ENCODE peak calls at places on chromosomes 5 and 9, in eight cellular contexts. One of them, this sample, is unnamed.

GRCh38 chr9:81590688-81591087 is 98.7 kb downstream of the TLE1 start:
- DNase-seq in hippocampal formation: no peak
- DNase-seq in KBM-7: no peak
- DNase-seq in NCI-H1436: no peak
- DNase-seq in fibroblast of the aortic adventitia: no peak
- DNase-seq in neuronal stem cell: no peak
- DNase-seq in activated T-cell treated with anti-CD3 and anti-CD28 coated beads, Interleukin-2, amount 50 U/mL, for 24 hours: no peak
- DNase-seq in pancreas: no peak
- DNase-seq in this sample: no peak

GRCh38 chr9:121169094-121169601 is 32.5 kb downstream of the RAB14 start:
- DNase-seq in pancreas: no peak
- DNase-seq in activated T-cell treated with anti-CD3 and anti-CD28 coated beads, Interleukin-2, amount 50 U/mL, for 24 hours: no peak
- DNase-seq in hippocampal formation: no peak
- DNase-seq in NCI-H1436: no peak
- DNase-seq in fibroblast of the aortic adventitia: peak
- DNase-seq in neuronal stem cell: no peak
- DNase-seq in KBM-7: no peak
- DNase-seq in this sample: no peak

GRCh38 chr9:16870606-16871357 is at the start of gene BNC2:
- DNase-seq in NCI-H1436: peak
- DNase-seq in pancreas: peak
- DNase-seq in KBM-7: peak
- DNase-seq in fibroblast of the aortic adventitia: peak
- DNase-seq in neuronal stem cell: peak
- DNase-seq in hippocampal formation: peak
- DNase-seq in activated T-cell treated with anti-CD3 and anti-CD28 coated beads, Interleukin-2, amount 50 U/mL, for 24 hours: no peak
- DNase-seq in this sample: no peak

GRCh38 chr5:77627869-77628674 is 10.4 kb downstream of the OTP start:
- DNase-seq in fibroblast of the aortic adventitia: no peak
- DNase-seq in neuronal stem cell: no peak
- DNase-seq in NCI-H1436: no peak
- DNase-seq in hippocampal formation: no peak
- DNase-seq in pancreas: peak
- DNase-seq in activated T-cell treated with anti-CD3 and anti-CD28 coated beads, Interleukin-2, amount 50 U/mL, for 24 hours: peak
- DNase-seq in KBM-7: no peak
- DNase-seq in this sample: no peak

GRCh38 chr5:134510970-134511795 is 14.3 kb upstream of the JADE2 start:
- DNase-seq in fibroblast of the aortic adventitia: peak
- DNase-seq in neuronal stem cell: no peak
- DNase-seq in pancreas: no peak
- DNase-seq in NCI-H1436: no peak
- DNase-seq in hippocampal formation: no peak
- DNase-seq in activated T-cell treated with anti-CD3 and anti-CD28 coated beads, Interleukin-2, amount 50 U/mL, for 24 hours: peak
- DNase-seq in KBM-7: no peak
- DNase-seq in this sample: peak

GRCh38 chr9:128245293-128246151 is 30.3 kb downstream of the GOLGA2 start:
- DNase-seq in pancreas: peak
- DNase-seq in activated T-cell treated with anti-CD3 and anti-CD28 coated beads, Interleukin-2, amount 50 U/mL, for 24 hours: no peak
- DNase-seq in hippocampal formation: no peak
- DNase-seq in fibroblast of the aortic adventitia: peak
- DNase-seq in neuronal stem cell: no peak
- DNase-seq in KBM-7: peak
- DNase-seq in NCI-H1436: no peak
- DNase-seq in this sample: no peak

GRCh38 chr9:19138084-19138483 is 10.8 kb upstream of the PLIN2 start:
- DNase-seq in fibroblast of the aortic adventitia: no peak
- DNase-seq in NCI-H1436: peak
- DNase-seq in KBM-7: no peak
- DNase-seq in hippocampal formation: no peak
- DNase-seq in pancreas: no peak
- DNase-seq in neuronal stem cell: no peak
- DNase-seq in activated T-cell treated with anti-CD3 and anti-CD28 coated beads, Interleukin-2, amount 50 U/mL, for 24 hours: no peak
- DNase-seq in this sample: no peak

GRCh38 chr5:172640822-172641358 is at the start of gene NEURL1B:
- DNase-seq in NCI-H1436: peak
- DNase-seq in hippocampal formation: peak
- DNase-seq in neuronal stem cell: peak
- DNase-seq in activated T-cell treated with anti-CD3 and anti-CD28 coated beads, Interleukin-2, amount 50 U/mL, for 24 hours: no peak
- DNase-seq in fibroblast of the aortic adventitia: no peak
- DNase-seq in KBM-7: peak
- DNase-seq in pancreas: peak
- DNase-seq in this sample: no peak

GRCh38 chr9:36191290-36191645 is 547 bp downstream of the CLTA start:
- DNase-seq in activated T-cell treated with anti-CD3 and anti-CD28 coated beads, Interleukin-2, amount 50 U/mL, for 24 hours: no peak
- DNase-seq in NCI-H1436: no peak
- DNase-seq in KBM-7: peak
- DNase-seq in neuronal stem cell: no peak
- DNase-seq in fibroblast of the aortic adventitia: peak
- DNase-seq in hippocampal formation: no peak
- DNase-seq in pancreas: no peak
- DNase-seq in this sample: no peak

GRCh38 chr9:29332789-29333188 is 1759.5 kb upstream of the C9orf72 start:
- DNase-seq in hippocampal formation: no peak
- DNase-seq in fibroblast of the aortic adventitia: peak
- DNase-seq in KBM-7: no peak
- DNase-seq in neuronal stem cell: no peak
- DNase-seq in pancreas: no peak
- DNase-seq in NCI-H1436: no peak
- DNase-seq in activated T-cell treated with anti-CD3 and anti-CD28 coated beads, Interleukin-2, amount 50 U/mL, for 24 hours: no peak
- DNase-seq in this sample: no peak

GRCh38 chr9:21551401-21551800 is 69.3 kb upstream of the IFNE start:
- DNase-seq in NCI-H1436: no peak
- DNase-seq in KBM-7: no peak
- DNase-seq in hippocampal formation: no peak
- DNase-seq in pancreas: no peak
- DNase-seq in fibroblast of the aortic adventitia: peak
- DNase-seq in neuronal stem cell: no peak
- DNase-seq in activated T-cell treated with anti-CD3 and anti-CD28 coated beads, Interleukin-2, amount 50 U/mL, for 24 hours: no peak
- DNase-seq in this sample: no peak

GRCh38 chr5:178152491-178153444 is 917 bp downstream of the NHP2 start:
- DNase-seq in hippocampal formation: no peak
- DNase-seq in NCI-H1436: no peak
- DNase-seq in KBM-7: no peak
- DNase-seq in activated T-cell treated with anti-CD3 and anti-CD28 coated beads, Interleukin-2, amount 50 U/mL, for 24 hours: no peak
- DNase-seq in pancreas: no peak
- DNase-seq in fibroblast of the aortic adventitia: no peak
- DNase-seq in neuronal stem cell: no peak
- DNase-seq in this sample: no peak

GRCh38 chr9:34568133-34568532 is 21.4 kb downstream of the CNTFR start:
- DNase-seq in neuronal stem cell: no peak
- DNase-seq in hippocampal formation: no peak
- DNase-seq in NCI-H1436: no peak
- DNase-seq in KBM-7: no peak
- DNase-seq in activated T-cell treated with anti-CD3 and anti-CD28 coated beads, Interleukin-2, amount 50 U/mL, for 24 hours: no peak
- DNase-seq in fibroblast of the aortic adventitia: no peak
- DNase-seq in pancreas: no peak
- DNase-seq in this sample: no peak

GRCh38 chr9:131420913-131421312 is 27.0 kb downstream of the PRRC2B start:
- DNase-seq in pancreas: no peak
- DNase-seq in neuronal stem cell: no peak
- DNase-seq in hippocampal formation: no peak
- DNase-seq in fibroblast of the aortic adventitia: peak
- DNase-seq in NCI-H1436: no peak
- DNase-seq in KBM-7: no peak
- DNase-seq in activated T-cell treated with anti-CD3 and anti-CD28 coated beads, Interleukin-2, amount 50 U/mL, for 24 hours: no peak
- DNase-seq in this sample: no peak

GRCh38 chr9:76761448-76761847 is 2.8 kb upstream of the PCA3 start:
- DNase-seq in hippocampal formation: no peak
- DNase-seq in fibroblast of the aortic adventitia: peak
- DNase-seq in NCI-H1436: no peak
- DNase-seq in pancreas: no peak
- DNase-seq in KBM-7: peak
- DNase-seq in activated T-cell treated with anti-CD3 and anti-CD28 coated beads, Interleukin-2, amount 50 U/mL, for 24 hours: no peak
- DNase-seq in neuronal stem cell: no peak
- DNase-seq in this sample: no peak

GRCh38 chr9:93451762-93452709 is 551 bp downstream of the FAM120A start:
- DNase-seq in neuronal stem cell: peak
- DNase-seq in pancreas: peak
- DNase-seq in KBM-7: peak
- DNase-seq in NCI-H1436: peak
- DNase-seq in fibroblast of the aortic adventitia: peak
- DNase-seq in hippocampal formation: peak
- DNase-seq in activated T-cell treated with anti-CD3 and anti-CD28 coated beads, Interleukin-2, amount 50 U/mL, for 24 hours: peak
- DNase-seq in this sample: no peak

GRCh38 chr9:90878562-90878961 is 76.9 kb downstream of the SYK start:
- DNase-seq in fibroblast of the aortic adventitia: no peak
- DNase-seq in neuronal stem cell: no peak
- DNase-seq in KBM-7: no peak
- DNase-seq in pancreas: no peak
- DNase-seq in NCI-H1436: no peak
- DNase-seq in hippocampal formation: no peak
- DNase-seq in activated T-cell treated with anti-CD3 and anti-CD28 coated beads, Interleukin-2, amount 50 U/mL, for 24 hours: no peak
- DNase-seq in this sample: no peak

GRCh38 chr9:119003218-119003617 is 366.0 kb downstream of the BRINP1 start:
- DNase-seq in activated T-cell treated with anti-CD3 and anti-CD28 coated beads, Interleukin-2, amount 50 U/mL, for 24 hours: no peak
- DNase-seq in NCI-H1436: no peak
- DNase-seq in neuronal stem cell: no peak
- DNase-seq in pancreas: no peak
- DNase-seq in KBM-7: no peak
- DNase-seq in fibroblast of the aortic adventitia: no peak
- DNase-seq in hippocampal formation: no peak
- DNase-seq in this sample: no peak

GRCh38 chr9:71179183-71179582 is 57.8 kb upstream of the TRPM3 start:
- DNase-seq in fibroblast of the aortic adventitia: no peak
- DNase-seq in hippocampal formation: no peak
- DNase-seq in activated T-cell treated with anti-CD3 and anti-CD28 coated beads, Interleukin-2, amount 50 U/mL, for 24 hours: no peak
- DNase-seq in pancreas: no peak
- DNase-seq in NCI-H1436: no peak
- DNase-seq in KBM-7: no peak
- DNase-seq in neuronal stem cell: no peak
- DNase-seq in this sample: no peak

GRCh38 chr9:20292002-20292401 is 330.3 kb downstream of the MLLT3 start:
- DNase-seq in NCI-H1436: no peak
- DNase-seq in activated T-cell treated with anti-CD3 and anti-CD28 coated beads, Interleukin-2, amount 50 U/mL, for 24 hours: no peak
- DNase-seq in pancreas: no peak
- DNase-seq in neuronal stem cell: no peak
- DNase-seq in hippocampal formation: no peak
- DNase-seq in KBM-7: no peak
- DNase-seq in fibroblast of the aortic adventitia: peak
- DNase-seq in this sample: no peak

GRCh38 chr9:125732562-125732961 is 14.6 kb upstream of the PBX3 start:
- DNase-seq in pancreas: no peak
- DNase-seq in activated T-cell treated with anti-CD3 and anti-CD28 coated beads, Interleukin-2, amount 50 U/mL, for 24 hours: no peak
- DNase-seq in neuronal stem cell: no peak
- DNase-seq in KBM-7: no peak
- DNase-seq in fibroblast of the aortic adventitia: no peak
- DNase-seq in hippocampal formation: no peak
- DNase-seq in NCI-H1436: no peak
- DNase-seq in this sample: no peak

GRCh38 chr9:91555132-91555531 is 131.5 kb upstream of the NFIL3 start:
- DNase-seq in hippocampal formation: no peak
- DNase-seq in NCI-H1436: no peak
- DNase-seq in neuronal stem cell: no peak
- DNase-seq in activated T-cell treated with anti-CD3 and anti-CD28 coated beads, Interleukin-2, amount 50 U/mL, for 24 hours: no peak
- DNase-seq in KBM-7: no peak
- DNase-seq in fibroblast of the aortic adventitia: peak
- DNase-seq in pancreas: no peak
- DNase-seq in this sample: no peak

GRCh38 chr5:12566441-12566840 is 662.2 kb upstream of the CTNND2 start:
- DNase-seq in KBM-7: no peak
- DNase-seq in fibroblast of the aortic adventitia: no peak
- DNase-seq in neuronal stem cell: no peak
- DNase-seq in pancreas: no peak
- DNase-seq in activated T-cell treated with anti-CD3 and anti-CD28 coated beads, Interleukin-2, amount 50 U/mL, for 24 hours: no peak
- DNase-seq in NCI-H1436: no peak
- DNase-seq in hippocampal formation: no peak
- DNase-seq in this sample: no peak